ENCODE peak calls at places on chromosomes 12 and 14, in eight cellular contexts. One of them, this sample, is unnamed.

GRCh38 chr14:99733551-99734405 is 49.7 kb downstream of the CYP46A1 start:
- DNase-seq in body of pancreas: peak; percentile 22
- DNase-seq in lower lobe of right lung: peak; percentile 76
- DNase-seq in ovary: peak; percentile 19
- DNase-seq in Panc1: no peak
- DNase-seq in iPS DF 6.9: no peak
- DNase-seq in transverse colon: peak; percentile 29
- DNase-seq in mesenchymal stem cell: no peak
- DNase-seq in this sample: no peak

GRCh38 chr14:69547701-69548348 is 26.8 kb downstream of the CCDC177 start:
- DNase-seq in body of pancreas: peak; percentile 14
- DNase-seq in lower lobe of right lung: no peak
- DNase-seq in ovary: peak; percentile 37
- DNase-seq in Panc1: no peak
- DNase-seq in iPS DF 6.9: no peak
- DNase-seq in transverse colon: no peak
- DNase-seq in mesenchymal stem cell: peak; percentile 22
- DNase-seq in this sample: no peak

GRCh38 chr14:99936056-99936455 is 129.2 kb upstream of the EVL start:
- DNase-seq in body of pancreas: no peak
- DNase-seq in lower lobe of right lung: no peak
- DNase-seq in ovary: no peak
- DNase-seq in Panc1: no peak
- DNase-seq in iPS DF 6.9: no peak
- DNase-seq in transverse colon: no peak
- DNase-seq in mesenchymal stem cell: no peak
- DNase-seq in this sample: no peak

GRCh38 chr12:91565246-91565645 is 382.6 kb upstream of the DCN start:
- DNase-seq in body of pancreas: no peak
- DNase-seq in lower lobe of right lung: no peak
- DNase-seq in ovary: no peak
- DNase-seq in Panc1: no peak
- DNase-seq in iPS DF 6.9: no peak
- DNase-seq in transverse colon: no peak
- DNase-seq in mesenchymal stem cell: no peak
- DNase-seq in this sample: peak; percentile 54

GRCh38 chr12:52216807-52217206 is 16.2 kb upstream of the KRT7 start:
- DNase-seq in body of pancreas: peak; percentile 85
- DNase-seq in lower lobe of right lung: no peak
- DNase-seq in ovary: no peak
- DNase-seq in Panc1: no peak
- DNase-seq in iPS DF 6.9: no peak
- DNase-seq in transverse colon: no peak
- DNase-seq in mesenchymal stem cell: no peak
- DNase-seq in this sample: no peak

GRCh38 chr12:124762791-124763593 is 100.7 kb downstream of the SCARB1 start:
- DNase-seq in body of pancreas: no peak
- DNase-seq in lower lobe of right lung: no peak
- DNase-seq in ovary: no peak
- DNase-seq in Panc1: no peak
- DNase-seq in iPS DF 6.9: no peak
- DNase-seq in transverse colon: no peak
- DNase-seq in mesenchymal stem cell: no peak
- DNase-seq in this sample: peak; percentile 59

GRCh38 chr12:1517007-1517406 is 77.4 kb downstream of the FBXL14 start:
- DNase-seq in body of pancreas: no peak
- DNase-seq in lower lobe of right lung: no peak
- DNase-seq in ovary: no peak
- DNase-seq in Panc1: no peak
- DNase-seq in iPS DF 6.9: no peak
- DNase-seq in transverse colon: no peak
- DNase-seq in mesenchymal stem cell: peak; percentile 54
- DNase-seq in this sample: peak; percentile 92

GRCh38 chr14:99260116-99260515 is 11.9 kb downstream of the BCL11B start:
- DNase-seq in body of pancreas: no peak
- DNase-seq in lower lobe of right lung: no peak
- DNase-seq in ovary: no peak
- DNase-seq in Panc1: no peak
- DNase-seq in iPS DF 6.9: no peak
- DNase-seq in transverse colon: no peak
- DNase-seq in mesenchymal stem cell: no peak
- DNase-seq in this sample: peak; percentile 50

GRCh38 chr12:67441736-67442346 is 172.7 kb downstream of the CAND1 start:
- DNase-seq in body of pancreas: peak; percentile 95
- DNase-seq in lower lobe of right lung: peak; percentile 86
- DNase-seq in ovary: peak; percentile 84
- DNase-seq in Panc1: peak; percentile 24
- DNase-seq in iPS DF 6.9: peak; percentile 71
- DNase-seq in transverse colon: peak; percentile 93
- DNase-seq in mesenchymal stem cell: peak; percentile 76
- DNase-seq in this sample: no peak

GRCh38 chr12:107372229-107372658 is 278.9 kb upstream of the CRY1 start:
- DNase-seq in body of pancreas: no peak
- DNase-seq in lower lobe of right lung: no peak
- DNase-seq in ovary: no peak
- DNase-seq in Panc1: no peak
- DNase-seq in iPS DF 6.9: no peak
- DNase-seq in transverse colon: no peak
- DNase-seq in mesenchymal stem cell: no peak
- DNase-seq in this sample: peak; percentile 41

GRCh38 chr14:86662334-86662733 is 1132.4 kb downstream of the FLRT2 start:
- DNase-seq in body of pancreas: no peak
- DNase-seq in lower lobe of right lung: no peak
- DNase-seq in ovary: no peak
- DNase-seq in Panc1: no peak
- DNase-seq in iPS DF 6.9: no peak
- DNase-seq in transverse colon: no peak
- DNase-seq in mesenchymal stem cell: no peak
- DNase-seq in this sample: no peak

GRCh38 chr14:63974176-63974575 is 121.4 kb downstream of the SYNE2 start:
- DNase-seq in body of pancreas: no peak
- DNase-seq in lower lobe of right lung: no peak
- DNase-seq in ovary: no peak
- DNase-seq in Panc1: no peak
- DNase-seq in iPS DF 6.9: no peak
- DNase-seq in transverse colon: no peak
- DNase-seq in mesenchymal stem cell: no peak
- DNase-seq in this sample: no peak

GRCh38 chr12:9660046-9660445 is 9.5 kb upstream of the CLEC2D start:
- DNase-seq in body of pancreas: no peak
- DNase-seq in lower lobe of right lung: no peak
- DNase-seq in ovary: no peak
- DNase-seq in Panc1: no peak
- DNase-seq in iPS DF 6.9: no peak
- DNase-seq in transverse colon: no peak
- DNase-seq in mesenchymal stem cell: no peak
- DNase-seq in this sample: no peak

GRCh38 chr14:92673601-92674000 is 74.8 kb downstream of the LGMN start:
- DNase-seq in body of pancreas: no peak
- DNase-seq in lower lobe of right lung: peak; percentile 32
- DNase-seq in ovary: no peak
- DNase-seq in Panc1: no peak
- DNase-seq in iPS DF 6.9: no peak
- DNase-seq in transverse colon: no peak
- DNase-seq in mesenchymal stem cell: no peak
- DNase-seq in this sample: no peak

GRCh38 chr12:123995023-123995422 is 22.0 kb downstream of the ZNF664 start:
- DNase-seq in body of pancreas: no peak
- DNase-seq in lower lobe of right lung: no peak
- DNase-seq in ovary: no peak
- DNase-seq in Panc1: no peak
- DNase-seq in iPS DF 6.9: no peak
- DNase-seq in transverse colon: no peak
- DNase-seq in mesenchymal stem cell: peak; percentile 55
- DNase-seq in this sample: peak; percentile 85

GRCh38 chr12:94660436-94660835 is 10.1 kb upstream of the TMCC3 start:
- DNase-seq in body of pancreas: no peak
- DNase-seq in lower lobe of right lung: no peak
- DNase-seq in ovary: no peak
- DNase-seq in Panc1: no peak
- DNase-seq in iPS DF 6.9: no peak
- DNase-seq in transverse colon: no peak
- DNase-seq in mesenchymal stem cell: no peak
- DNase-seq in this sample: peak; percentile 99

GRCh38 chr12:111274820-111275219 is 94.1 kb downstream of the PHETA1 start:
- DNase-seq in body of pancreas: no peak
- DNase-seq in lower lobe of right lung: no peak
- DNase-seq in ovary: no peak
- DNase-seq in Panc1: no peak
- DNase-seq in iPS DF 6.9: no peak
- DNase-seq in transverse colon: no peak
- DNase-seq in mesenchymal stem cell: no peak
- DNase-seq in this sample: no peak

GRCh38 chr12:55673638-55674037 is 34.1 kb downstream of the ITGA7 start:
- DNase-seq in body of pancreas: no peak
- DNase-seq in lower lobe of right lung: no peak
- DNase-seq in ovary: no peak
- DNase-seq in Panc1: no peak
- DNase-seq in iPS DF 6.9: no peak
- DNase-seq in transverse colon: no peak
- DNase-seq in mesenchymal stem cell: no peak
- DNase-seq in this sample: no peak

GRCh38 chr12:55675671-55676070 is 32.0 kb downstream of the ITGA7 start:
- DNase-seq in body of pancreas: no peak
- DNase-seq in lower lobe of right lung: no peak
- DNase-seq in ovary: no peak
- DNase-seq in Panc1: no peak
- DNase-seq in iPS DF 6.9: no peak
- DNase-seq in transverse colon: peak; percentile 56
- DNase-seq in mesenchymal stem cell: no peak
- DNase-seq in this sample: no peak

GRCh38 chr12:55670213-55670730 is 33.6 kb downstream of the OR10P1 start:
- DNase-seq in body of pancreas: no peak
- DNase-seq in lower lobe of right lung: no peak
- DNase-seq in ovary: no peak
- DNase-seq in Panc1: no peak
- DNase-seq in iPS DF 6.9: no peak
- DNase-seq in transverse colon: peak; percentile 32
- DNase-seq in mesenchymal stem cell: no peak
- DNase-seq in this sample: no peak

GRCh38 chr12:55676707-55677106 is 31.0 kb downstream of the ITGA7 start:
- DNase-seq in body of pancreas: no peak
- DNase-seq in lower lobe of right lung: no peak
- DNase-seq in ovary: no peak
- DNase-seq in Panc1: no peak
- DNase-seq in iPS DF 6.9: no peak
- DNase-seq in transverse colon: no peak
- DNase-seq in mesenchymal stem cell: no peak
- DNase-seq in this sample: no peak

DNA sequence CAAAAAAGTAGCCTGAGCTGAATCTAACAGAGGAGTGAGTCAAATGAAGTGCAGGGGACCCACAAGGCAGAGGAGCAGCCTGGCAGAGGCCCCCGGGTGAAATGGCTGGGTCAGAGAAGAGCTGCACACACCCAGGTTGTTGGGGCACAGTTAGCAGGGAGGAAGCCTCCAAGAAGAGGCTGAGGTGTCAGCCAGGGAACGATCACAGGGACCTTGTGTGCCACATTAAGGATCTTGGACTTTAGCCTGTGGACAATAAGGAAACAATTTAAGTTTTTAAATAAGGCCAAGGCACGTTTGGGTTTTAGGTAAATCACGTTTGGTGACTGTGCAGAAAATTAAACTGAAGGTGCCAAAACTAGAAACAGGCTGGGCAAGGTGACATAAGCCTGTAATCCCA is 35.1 kb downstream of the OR10P1 start:
- DNase-seq in body of pancreas: no peak
- DNase-seq in lower lobe of right lung: no peak
- DNase-seq in ovary: no peak
- DNase-seq in Panc1: no peak
- DNase-seq in iPS DF 6.9: no peak
- DNase-seq in transverse colon: peak; percentile 57
- DNase-seq in mesenchymal stem cell: no peak
- DNase-seq in this sample: no peak
- H3K27ac ChIP-seq in body of pancreas: no peak overlapping the region
- H3K27ac ChIP-seq in lower lobe of right lung: no peak overlapping the region
- H3K27ac ChIP-seq in ovary: no peak overlapping the region
- H3K27ac ChIP-seq in Panc1: no peak overlapping the region
- H3K27ac ChIP-seq in iPS DF 6.9: no peak overlapping the region
- H3K27ac ChIP-seq in transverse colon: peak overlapping the region; percentile 69
- H3K27ac ChIP-seq in mesenchymal stem cell: no peak overlapping the region
- H3K27ac ChIP-seq in this sample: no peak overlapping the region

DNA sequence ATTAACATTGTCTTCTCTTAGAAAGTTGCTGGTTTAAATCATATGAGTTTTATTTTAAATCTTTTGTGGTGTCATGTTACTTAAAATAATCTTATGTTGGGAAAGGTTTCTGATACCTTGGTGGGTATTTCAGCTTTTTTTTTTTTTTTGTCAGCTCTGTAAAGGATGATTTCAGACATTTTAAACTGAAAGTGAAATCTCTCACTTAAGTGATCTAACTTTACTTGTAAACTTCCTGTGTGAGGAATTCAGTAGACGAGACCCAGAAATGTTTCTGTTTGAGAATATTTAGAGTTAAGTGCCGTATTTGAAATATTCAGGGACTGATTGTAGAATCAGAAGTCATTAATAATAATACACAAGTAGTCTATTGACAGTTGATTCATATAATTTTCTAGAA is 37.8 kb downstream of the PROX2 start:
- DNase-seq in body of pancreas: no peak
- DNase-seq in lower lobe of right lung: no peak
- DNase-seq in ovary: no peak
- DNase-seq in Panc1: no peak
- DNase-seq in iPS DF 6.9: no peak
- DNase-seq in transverse colon: no peak
- DNase-seq in mesenchymal stem cell: peak; percentile 54
- DNase-seq in this sample: no peak
- H3K27ac ChIP-seq in body of pancreas: no peak overlapping the region
- H3K27ac ChIP-seq in lower lobe of right lung: peak overlapping the region; percentile 10
- H3K27ac ChIP-seq in ovary: peak overlapping the region; percentile 69
- H3K27ac ChIP-seq in Panc1: no peak overlapping the region
- H3K27ac ChIP-seq in iPS DF 6.9: no peak overlapping the region
- H3K27ac ChIP-seq in transverse colon: peak overlapping the region; percentile 9
- H3K27ac ChIP-seq in mesenchymal stem cell: no peak overlapping the region
- H3K27ac ChIP-seq in this sample: no peak overlapping the region

GRCh38 chr14:103840016-103840415 is 7.4 kb downstream of the PPP1R13B start:
- DNase-seq in body of pancreas: no peak
- DNase-seq in lower lobe of right lung: no peak
- DNase-seq in ovary: no peak
- DNase-seq in Panc1: no peak
- DNase-seq in iPS DF 6.9: no peak
- DNase-seq in transverse colon: no peak
- DNase-seq in mesenchymal stem cell: no peak
- DNase-seq in this sample: no peak
- H3K27ac ChIP-seq in body of pancreas: no peak overlapping the region
- H3K27ac ChIP-seq in lower lobe of right lung: no peak overlapping the region
- H3K27ac ChIP-seq in ovary: no peak overlapping the region
- H3K27ac ChIP-seq in Panc1: no peak overlapping the region
- H3K27ac ChIP-seq in iPS DF 6.9: no peak overlapping the region
- H3K27ac ChIP-seq in transverse colon: no peak overlapping the region
- H3K27ac ChIP-seq in mesenchymal stem cell: no peak overlapping the region
- H3K27ac ChIP-seq in this sample: no peak overlapping the region

DNA sequence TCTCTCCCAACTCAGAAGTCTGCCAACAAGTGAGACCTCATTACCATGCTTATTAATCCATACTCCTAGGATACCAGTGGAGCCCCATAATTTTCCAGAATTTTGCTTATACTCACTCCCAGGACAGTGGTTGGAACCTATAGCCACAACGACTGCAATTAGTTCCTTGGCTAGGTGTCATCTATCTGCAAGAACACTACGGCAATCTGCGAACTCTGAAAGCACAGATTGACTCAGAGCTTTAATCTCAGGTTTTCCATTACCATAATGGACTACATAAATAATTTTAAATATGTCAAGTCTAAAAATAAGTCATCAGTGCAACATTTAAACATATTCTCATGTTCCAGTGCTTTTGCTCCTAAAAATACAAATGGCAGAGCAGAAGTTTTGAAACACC is 33.4 kb downstream of the TMTC3 start:
- DNase-seq in body of pancreas: no peak
- DNase-seq in lower lobe of right lung: no peak
- DNase-seq in ovary: no peak
- DNase-seq in Panc1: no peak
- DNase-seq in iPS DF 6.9: no peak
- DNase-seq in transverse colon: no peak
- DNase-seq in mesenchymal stem cell: no peak
- DNase-seq in this sample: no peak
- H3K27ac ChIP-seq in body of pancreas: no peak overlapping the region
- H3K27ac ChIP-seq in lower lobe of right lung: no peak overlapping the region
- H3K27ac ChIP-seq in ovary: no peak overlapping the region
- H3K27ac ChIP-seq in Panc1: no peak overlapping the region
- H3K27ac ChIP-seq in iPS DF 6.9: no peak overlapping the region
- H3K27ac ChIP-seq in transverse colon: no peak overlapping the region
- H3K27ac ChIP-seq in mesenchymal stem cell: no peak overlapping the region
- H3K27ac ChIP-seq in this sample: no peak overlapping the region